ENCODE peak calls at places on chromosomes 6 and 20, in four cellular contexts. K is right lobe of liver, Q is neural progenitor cell, P is adrenal gland. V is an unnamed sample.

GRCh38 chr6:159121387-159121955 is 47.7 kb upstream of the FNDC1 start:
- DNase-seq in K (no peak), Q (no peak), P (no peak), V (no peak)

GRCh38 chr6:82785206-82785605 is 280.4 kb downstream of the UBE3D start:
- DNase-seq in K (no peak), Q (no peak), P (no peak), V (peak; percentile 56)

GRCh38 chr6:7910654-7911344 is at the start of gene TXNDC5:
- DNase-seq in K (peak; percentile 88), Q (peak; percentile 93), P (peak; percentile 72), V (peak; percentile 99)

GRCh38 chr20:59733326-59733725 is 129.0 kb downstream of the PHACTR3 start:
- DNase-seq in K (no peak), Q (no peak), P (no peak), V (no peak)

GRCh38 chr6:77740380-77740779 is 87.5 kb downstream of the MEI4 start:
- DNase-seq in K (no peak), Q (no peak), P (no peak), V (peak; percentile 62)

GRCh38 chr20:21228511-21228910 is 74.6 kb upstream of the XRN2 start:
- DNase-seq in K (no peak), Q (no peak), P (no peak), V (no peak)

GRCh38 chr6:46734867-46735719 is at the start of gene PLA2G7:
- DNase-seq in K (peak; percentile 65), Q (peak; percentile 74), P (peak; percentile 22), V (peak; percentile 79)

GRCh38 chr20:22582960-22583772 is 1.2 kb downstream of the FOXA2 start:
- DNase-seq in K (no peak), Q (peak; percentile 66), P (no peak), V (no peak)

GRCh38 chr6:35297541-35298481 is at the start of gene DEF6:
- DNase-seq in K (peak; percentile 81), Q (peak; percentile 90), P (peak; percentile 70), V (no peak)
- H3K4me1 ChIP-seq in K (no peaks in the 10 kb centered on the region), Q (no peaks in the 10 kb centered on the region), P (peaks cover 6% of the 10 kb centered on the region), V (no peaks in the 10 kb centered on the region)

GRCh38 chr20:13898012-13898612 is 92.3 kb downstream of the SEL1L2 start:
- DNase-seq in K (no peak), Q (peak; percentile 23), P (no peak), V (no peak)
- TF ChIP-seq CTCF in K (peak; percentile 12), Q (peak; percentile 38), P (peak; percentile 42), V (no peak)

GRCh38 chr20:36833275-36834020 is 42.5 kb upstream of the TLDC2 start:
- DNase-seq in K (no peak), Q (no peak), P (no peak), V (peak; percentile 62)
- H3K4me1 ChIP-seq in K (no peaks in the 10 kb centered on the region), Q (peaks cover 13% of the 10 kb centered on the region), P (peaks cover 82% of the 10 kb centered on the region), V (peaks cover 48% of the 10 kb centered on the region)

GRCh38 chr20:2086177-2086979 is 15.2 kb upstream of the STK35 start:
- DNase-seq in K (no peak), Q (no peak), P (peak; percentile 23), V (peak; percentile 29)
- TF ChIP-seq CTCF in K (no peak), Q (peak; percentile 12), P (peak; percentile 47), V (peak; percentile 13)

GRCh38 chr20:36491901-36492617 is 49.3 kb upstream of the MYL9 start:
- DNase-seq in K (no peak), Q (no peak), P (no peak), V (no peak)
- H3K4me1 ChIP-seq in K (no peaks in the 10 kb centered on the region), Q (no peaks in the 10 kb centered on the region), P (peaks cover 60% of the 10 kb centered on the region), V (peaks cover 51% of the 10 kb centered on the region)